ENCODE peak calls at places on chromosomes 5 and 9, in ten cellular contexts. One of them, this sample, is unnamed.

GRCh38 chr5:81195334-81195929 is 37.7 kb upstream of the CKMT2 start:
- DNase-seq in spleen: no peak
- DNase-seq in stromal cell of bone marrow: no peak
- DNase-seq in amygdala: no peak
- DNase-seq in EL: no peak
- DNase-seq in GM12891: no peak
- DNase-seq in nephron progenitor cell: no peak
- DNase-seq in activated naive CD4-positive, alpha-beta T cell treated with Interleukin-2 at 50 U/mL for 16 hours: no peak
- DNase-seq in activated T-cell treated with anti-CD3 and anti-CD28 coated beads for 24 hours: no peak
- DNase-seq in RPMI8226: no peak
- DNase-seq in this sample: no peak

GRCh38 chr5:84494453-84494852 is 109.8 kb upstream of the EDIL3 start:
- DNase-seq in spleen: no peak
- DNase-seq in stromal cell of bone marrow: peak
- DNase-seq in amygdala: no peak
- DNase-seq in EL: peak
- DNase-seq in GM12891: no peak
- DNase-seq in nephron progenitor cell: no peak
- DNase-seq in activated naive CD4-positive, alpha-beta T cell treated with Interleukin-2 at 50 U/mL for 16 hours: no peak
- DNase-seq in activated T-cell treated with anti-CD3 and anti-CD28 coated beads for 24 hours: no peak
- DNase-seq in RPMI8226: no peak
- DNase-seq in this sample: peak

GRCh38 chr9:26856413-26857032 is 36.1 kb downstream of the CAAP1 start:
- DNase-seq in spleen: no peak
- DNase-seq in stromal cell of bone marrow: peak
- DNase-seq in amygdala: no peak
- DNase-seq in EL: peak
- DNase-seq in GM12891: no peak
- DNase-seq in nephron progenitor cell: peak
- DNase-seq in activated naive CD4-positive, alpha-beta T cell treated with Interleukin-2 at 50 U/mL for 16 hours: no peak
- DNase-seq in activated T-cell treated with anti-CD3 and anti-CD28 coated beads for 24 hours: no peak
- DNase-seq in RPMI8226: peak
- DNase-seq in this sample: peak

GRCh38 chr9:9483175-9483574 is 1129.6 kb downstream of the PTPRD start:
- DNase-seq in spleen: no peak
- DNase-seq in stromal cell of bone marrow: no peak
- DNase-seq in amygdala: no peak
- DNase-seq in EL: no peak
- DNase-seq in GM12891: no peak
- DNase-seq in nephron progenitor cell: no peak
- DNase-seq in activated naive CD4-positive, alpha-beta T cell treated with Interleukin-2 at 50 U/mL for 16 hours: no peak
- DNase-seq in activated T-cell treated with anti-CD3 and anti-CD28 coated beads for 24 hours: no peak
- DNase-seq in RPMI8226: no peak
- DNase-seq in this sample: no peak

GRCh38 chr5:56666901-56667300 is 148.4 kb upstream of the MAP3K1 start:
- DNase-seq in spleen: no peak
- DNase-seq in stromal cell of bone marrow: no peak
- DNase-seq in amygdala: no peak
- DNase-seq in EL: no peak
- DNase-seq in GM12891: no peak
- DNase-seq in nephron progenitor cell: no peak
- DNase-seq in activated naive CD4-positive, alpha-beta T cell treated with Interleukin-2 at 50 U/mL for 16 hours: no peak
- DNase-seq in activated T-cell treated with anti-CD3 and anti-CD28 coated beads for 24 hours: no peak
- DNase-seq in RPMI8226: no peak
- DNase-seq in this sample: no peak

GRCh38 chr9:131986576-131986975 is 93.1 kb downstream of the MED27 start:
- DNase-seq in spleen: no peak
- DNase-seq in stromal cell of bone marrow: no peak
- DNase-seq in amygdala: no peak
- DNase-seq in EL: peak
- DNase-seq in GM12891: no peak
- DNase-seq in nephron progenitor cell: no peak
- DNase-seq in activated naive CD4-positive, alpha-beta T cell treated with Interleukin-2 at 50 U/mL for 16 hours: no peak
- DNase-seq in activated T-cell treated with anti-CD3 and anti-CD28 coated beads for 24 hours: no peak
- DNase-seq in RPMI8226: no peak
- DNase-seq in this sample: no peak

GRCh38 chr9:109166771-109167601 is at the start of gene FRRS1L:
- DNase-seq in spleen: no peak
- DNase-seq in stromal cell of bone marrow: no peak
- DNase-seq in amygdala: peak
- DNase-seq in EL: no peak
- DNase-seq in GM12891: no peak
- DNase-seq in nephron progenitor cell: peak
- DNase-seq in activated naive CD4-positive, alpha-beta T cell treated with Interleukin-2 at 50 U/mL for 16 hours: no peak
- DNase-seq in activated T-cell treated with anti-CD3 and anti-CD28 coated beads for 24 hours: no peak
- DNase-seq in RPMI8226: no peak
- DNase-seq in this sample: no peak

GRCh38 chr5:31854625-31855526 is 215.9 kb downstream of the PDZD2 start:
- DNase-seq in spleen: no peak
- DNase-seq in stromal cell of bone marrow: no peak
- DNase-seq in amygdala: peak
- DNase-seq in EL: peak
- DNase-seq in GM12891: peak
- DNase-seq in nephron progenitor cell: peak
- DNase-seq in activated naive CD4-positive, alpha-beta T cell treated with Interleukin-2 at 50 U/mL for 16 hours: no peak
- DNase-seq in activated T-cell treated with anti-CD3 and anti-CD28 coated beads for 24 hours: no peak
- DNase-seq in RPMI8226: no peak
- DNase-seq in this sample: no peak

GRCh38 chr9:127153484-127153883 is 31.0 kb upstream of the ANGPTL2 start:
- DNase-seq in spleen: no peak
- DNase-seq in stromal cell of bone marrow: no peak
- DNase-seq in amygdala: no peak
- DNase-seq in EL: no peak
- DNase-seq in GM12891: no peak
- DNase-seq in nephron progenitor cell: no peak
- DNase-seq in activated naive CD4-positive, alpha-beta T cell treated with Interleukin-2 at 50 U/mL for 16 hours: no peak
- DNase-seq in activated T-cell treated with anti-CD3 and anti-CD28 coated beads for 24 hours: no peak
- DNase-seq in RPMI8226: no peak
- DNase-seq in this sample: no peak

GRCh38 chr5:133079048-133079447 is 27.2 kb downstream of the HSPA4 start:
- DNase-seq in spleen: no peak
- DNase-seq in stromal cell of bone marrow: no peak
- DNase-seq in amygdala: no peak
- DNase-seq in EL: no peak
- DNase-seq in GM12891: no peak
- DNase-seq in nephron progenitor cell: no peak
- DNase-seq in activated naive CD4-positive, alpha-beta T cell treated with Interleukin-2 at 50 U/mL for 16 hours: no peak
- DNase-seq in activated T-cell treated with anti-CD3 and anti-CD28 coated beads for 24 hours: no peak
- DNase-seq in RPMI8226: no peak
- DNase-seq in this sample: no peak

GRCh38 chr5:152271420-152271819 is 133.7 kb downstream of the NMUR2 start:
- DNase-seq in spleen: no peak
- DNase-seq in stromal cell of bone marrow: peak
- DNase-seq in amygdala: no peak
- DNase-seq in EL: peak
- DNase-seq in GM12891: no peak
- DNase-seq in nephron progenitor cell: peak
- DNase-seq in activated naive CD4-positive, alpha-beta T cell treated with Interleukin-2 at 50 U/mL for 16 hours: no peak
- DNase-seq in activated T-cell treated with anti-CD3 and anti-CD28 coated beads for 24 hours: no peak
- DNase-seq in RPMI8226: peak
- DNase-seq in this sample: no peak

GRCh38 chr5:88957000-88957399 is 74.0 kb upstream of the MEF2C start:
- DNase-seq in spleen: no peak
- DNase-seq in stromal cell of bone marrow: no peak
- DNase-seq in amygdala: no peak
- DNase-seq in EL: no peak
- DNase-seq in GM12891: no peak
- DNase-seq in nephron progenitor cell: no peak
- DNase-seq in activated naive CD4-positive, alpha-beta T cell treated with Interleukin-2 at 50 U/mL for 16 hours: no peak
- DNase-seq in activated T-cell treated with anti-CD3 and anti-CD28 coated beads for 24 hours: no peak
- DNase-seq in RPMI8226: no peak
- DNase-seq in this sample: no peak

GRCh38 chr5:58106754-58107410 is 353.0 kb downstream of the PLK2 start:
- DNase-seq in spleen: no peak
- DNase-seq in stromal cell of bone marrow: no peak
- DNase-seq in amygdala: no peak
- DNase-seq in EL: no peak
- DNase-seq in GM12891: no peak
- DNase-seq in nephron progenitor cell: no peak
- DNase-seq in activated naive CD4-positive, alpha-beta T cell treated with Interleukin-2 at 50 U/mL for 16 hours: no peak
- DNase-seq in activated T-cell treated with anti-CD3 and anti-CD28 coated beads for 24 hours: no peak
- DNase-seq in RPMI8226: no peak
- DNase-seq in this sample: no peak

GRCh38 chr9:107175039-107175438 is 108.0 kb upstream of the RAD23B start:
- DNase-seq in spleen: no peak
- DNase-seq in stromal cell of bone marrow: no peak
- DNase-seq in amygdala: no peak
- DNase-seq in EL: no peak
- DNase-seq in GM12891: no peak
- DNase-seq in nephron progenitor cell: no peak
- DNase-seq in activated naive CD4-positive, alpha-beta T cell treated with Interleukin-2 at 50 U/mL for 16 hours: no peak
- DNase-seq in activated T-cell treated with anti-CD3 and anti-CD28 coated beads for 24 hours: no peak
- DNase-seq in RPMI8226: no peak
- DNase-seq in this sample: no peak

GRCh38 chr5:72818866-72819534 is 2.5 kb downstream of the TNPO1 start:
- DNase-seq in spleen: peak
- DNase-seq in stromal cell of bone marrow: peak
- DNase-seq in amygdala: peak
- DNase-seq in EL: peak
- DNase-seq in GM12891: peak
- DNase-seq in nephron progenitor cell: peak
- DNase-seq in activated naive CD4-positive, alpha-beta T cell treated with Interleukin-2 at 50 U/mL for 16 hours: peak
- DNase-seq in activated T-cell treated with anti-CD3 and anti-CD28 coated beads for 24 hours: peak
- DNase-seq in RPMI8226: peak
- DNase-seq in this sample: no peak

GRCh38 chr9:133787749-133788015 is 49.5 kb upstream of the SARDH start:
- DNase-seq in spleen: peak
- DNase-seq in stromal cell of bone marrow: no peak
- DNase-seq in amygdala: no peak
- DNase-seq in EL: peak
- DNase-seq in GM12891: peak
- DNase-seq in nephron progenitor cell: peak
- DNase-seq in activated naive CD4-positive, alpha-beta T cell treated with Interleukin-2 at 50 U/mL for 16 hours: no peak
- DNase-seq in activated T-cell treated with anti-CD3 and anti-CD28 coated beads for 24 hours: no peak
- DNase-seq in RPMI8226: no peak
- DNase-seq in this sample: no peak

GRCh38 chr5:75044406-75044805 is 8.0 kb downstream of the GCNT4 start:
- DNase-seq in spleen: no peak
- DNase-seq in stromal cell of bone marrow: no peak
- DNase-seq in amygdala: no peak
- DNase-seq in EL: no peak
- DNase-seq in GM12891: no peak
- DNase-seq in nephron progenitor cell: no peak
- DNase-seq in activated naive CD4-positive, alpha-beta T cell treated with Interleukin-2 at 50 U/mL for 16 hours: no peak
- DNase-seq in activated T-cell treated with anti-CD3 and anti-CD28 coated beads for 24 hours: no peak
- DNase-seq in RPMI8226: no peak
- DNase-seq in this sample: no peak

GRCh38 chr5:44388504-44389409 is 463 bp downstream of the FGF10 start:
- DNase-seq in spleen: no peak
- DNase-seq in stromal cell of bone marrow: no peak
- DNase-seq in amygdala: no peak
- DNase-seq in EL: no peak
- DNase-seq in GM12891: no peak
- DNase-seq in nephron progenitor cell: peak
- DNase-seq in activated naive CD4-positive, alpha-beta T cell treated with Interleukin-2 at 50 U/mL for 16 hours: no peak
- DNase-seq in activated T-cell treated with anti-CD3 and anti-CD28 coated beads for 24 hours: no peak
- DNase-seq in RPMI8226: no peak
- DNase-seq in this sample: no peak

GRCh38 chr5:78221964-78222451 is 72.5 kb downstream of the AP3B1 start:
- DNase-seq in spleen: peak
- DNase-seq in stromal cell of bone marrow: no peak
- DNase-seq in amygdala: no peak
- DNase-seq in EL: peak
- DNase-seq in GM12891: peak
- DNase-seq in nephron progenitor cell: no peak
- DNase-seq in activated naive CD4-positive, alpha-beta T cell treated with Interleukin-2 at 50 U/mL for 16 hours: no peak
- DNase-seq in activated T-cell treated with anti-CD3 and anti-CD28 coated beads for 24 hours: no peak
- DNase-seq in RPMI8226: peak
- DNase-seq in this sample: no peak

GRCh38 chr9:38144421-38144820 is 75.4 kb upstream of the SHB start:
- DNase-seq in spleen: no peak
- DNase-seq in stromal cell of bone marrow: no peak
- DNase-seq in amygdala: no peak
- DNase-seq in EL: peak
- DNase-seq in GM12891: no peak
- DNase-seq in nephron progenitor cell: no peak
- DNase-seq in activated naive CD4-positive, alpha-beta T cell treated with Interleukin-2 at 50 U/mL for 16 hours: no peak
- DNase-seq in activated T-cell treated with anti-CD3 and anti-CD28 coated beads for 24 hours: no peak
- DNase-seq in RPMI8226: no peak
- DNase-seq in this sample: peak

GRCh38 chr9:132486706-132487350 is 76.8 kb downstream of the CFAP77 start:
- DNase-seq in spleen: no peak
- DNase-seq in stromal cell of bone marrow: no peak
- DNase-seq in amygdala: no peak
- DNase-seq in EL: no peak
- DNase-seq in GM12891: peak
- DNase-seq in nephron progenitor cell: peak
- DNase-seq in activated naive CD4-positive, alpha-beta T cell treated with Interleukin-2 at 50 U/mL for 16 hours: peak
- DNase-seq in activated T-cell treated with anti-CD3 and anti-CD28 coated beads for 24 hours: peak
- DNase-seq in RPMI8226: no peak
- DNase-seq in this sample: no peak

GRCh38 chr5:59519338-59519737 is 374.2 kb downstream of the PDE4D start:
- DNase-seq in spleen: no peak
- DNase-seq in stromal cell of bone marrow: no peak
- DNase-seq in amygdala: no peak
- DNase-seq in EL: no peak
- DNase-seq in GM12891: no peak
- DNase-seq in nephron progenitor cell: no peak
- DNase-seq in activated naive CD4-positive, alpha-beta T cell treated with Interleukin-2 at 50 U/mL for 16 hours: no peak
- DNase-seq in activated T-cell treated with anti-CD3 and anti-CD28 coated beads for 24 hours: no peak
- DNase-seq in RPMI8226: no peak
- DNase-seq in this sample: no peak